ENCODE peak calls at places on chromosomes 11 and 22, in seven cellular contexts. N is H4, B is endothelial cell of umbilical vein, R is left ventricle myocardium superior, H is esophagus squamous epithelium, F is heart left ventricle, L is GM18507. J is an unnamed sample.

GRCh38 chr11:95229199-95230053 is 1.6 kb downstream of the SESN3 start:
- DNase-seq in N (no peak), B (peak; percentile 53), R (no peak), H (no peak), F (no peak), L (no peak), J (no peak)

GRCh38 chr11:36746886-36747710 is 149.1 kb upstream of the RAG2 start:
- DNase-seq in N (peak; percentile 94), B (peak; percentile 89), R (peak; percentile 88), H (peak; percentile 10), F (peak; percentile 73), L (peak; percentile 53), J (peak; percentile 78)

GRCh38 chr11:41659990-41660389 is 200.5 kb upstream of the LRRC4C start:
- DNase-seq in N (peak; percentile 87), B (no peak), R (no peak), H (no peak), F (no peak), L (no peak), J (no peak)

GRCh38 chr22:19582033-19582693 is 58.0 kb upstream of the CLDN5 start:
- DNase-seq in N (no peak), B (no peak), R (no peak), H (no peak), F (no peak), L (no peak), J (no peak)

GRCh38 chr11:952406-953385 is 27.0 kb downstream of the AP2A2 start:
- DNase-seq in N (no peak), B (no peak), R (no peak), H (no peak), F (peak; percentile 20), L (no peak), J (no peak)

GRCh38 chr11:60924906-60925684 is 835 bp downstream of the TMEM132A start:
- DNase-seq in N (no peak), B (no peak), R (no peak), H (no peak), F (no peak), L (no peak), J (no peak)

GRCh38 chr11:70532066-70532440 is 133.7 kb downstream of the CTTN start:
- DNase-seq in N (no peak), B (no peak), R (peak; percentile 3), H (no peak), F (no peak), L (no peak), J (no peak)

GRCh38 chr22:30457964-30458363 is 13.9 kb downstream of the SEC14L3 start:
- DNase-seq in N (no peak), B (no peak), R (no peak), H (no peak), F (no peak), L (no peak), J (no peak)

GRCh38 chr11:65822760-65823528 is 10.8 kb upstream of the SNX32 start:
- DNase-seq in N (no peak), B (no peak), R (no peak), H (no peak), F (no peak), L (no peak), J (no peak)

GRCh38 chr22:38107692-38108515 is 2.6 kb downstream of the BAIAP2L2 start:
- DNase-seq in N (no peak), B (no peak), R (no peak), H (no peak), F (peak; percentile 44), L (no peak), J (no peak)

GRCh38 chr22:45221201-45221600 is 19.5 kb downstream of the KIAA0930 start:
- DNase-seq in N (no peak), B (peak; percentile 67), R (no peak), H (no peak), F (no peak), L (no peak), J (no peak)

GRCh38 chr11:17208257-17208999 is 642 bp upstream of the PIK3C2A start:
- DNase-seq in N (peak; percentile 90), B (peak; percentile 88), R (no peak), H (no peak), F (no peak), L (peak; percentile 30), J (peak; percentile 57)

GRCh38 chr11:11731311-11732083 is 109.7 kb upstream of the GALNT18 start:
- DNase-seq in N (peak; percentile 53), B (no peak), R (no peak), H (no peak), F (no peak), L (no peak), J (no peak)

GRCh38 chr11:123091541-123091940 is 29.6 kb upstream of the HSPA8 start:
- DNase-seq in N (no peak), B (no peak), R (no peak), H (no peak), F (no peak), L (no peak), J (no peak)

J was measured in pulmonary artery endothelial cell.